ENCODE peak calls at places on chromosomes 11 and 22, in five cellular contexts. One of them, this sample, is unnamed.

GRCh38 chr11:117934526-117935307 is 5.5 kb upstream of the TMPRSS13 start:
- DNase-seq in transverse colon: no peak
- DNase-seq in stomach: peak; percentile 17
- DNase-seq in adrenal gland: peak; percentile 8
- DNase-seq in right lobe of liver: no peak
- DNase-seq in this sample: no peak

GRCh38 chr11:43404836-43405479 is 46.2 kb downstream of the TTC17 start:
- DNase-seq in adrenal gland: no peak
- DNase-seq in stomach: no peak
- DNase-seq in right lobe of liver: no peak
- DNase-seq in transverse colon: no peak
- DNase-seq in this sample: no peak

GRCh38 chr11:77141034-77141433 is 13.0 kb downstream of the MYO7A start:
- DNase-seq in stomach: no peak
- DNase-seq in adrenal gland: no peak
- DNase-seq in right lobe of liver: no peak
- DNase-seq in transverse colon: no peak
- DNase-seq in this sample: no peak

GRCh38 chr22:36009085-36009484 is 19.5 kb downstream of the RBFOX2 start:
- DNase-seq in transverse colon: no peak
- DNase-seq in stomach: no peak
- DNase-seq in adrenal gland: no peak
- DNase-seq in right lobe of liver: no peak
- DNase-seq in this sample: no peak

GRCh38 chr11:1654388-1655167 is 25.0 kb downstream of the KRTAP5-5 start:
- DNase-seq in transverse colon: no peak
- DNase-seq in right lobe of liver: peak; percentile 83
- DNase-seq in adrenal gland: no peak
- DNase-seq in stomach: no peak
- DNase-seq in this sample: no peak

GRCh38 chr22:34973016-34973415 is 92.9 kb upstream of the ISX start:
- DNase-seq in stomach: no peak
- DNase-seq in adrenal gland: no peak
- DNase-seq in right lobe of liver: no peak
- DNase-seq in transverse colon: no peak
- DNase-seq in this sample: no peak

GRCh38 chr11:45859661-45860140 is 12.4 kb downstream of the CRY2 start:
- DNase-seq in transverse colon: peak; percentile 94
- DNase-seq in adrenal gland: peak; percentile 97
- DNase-seq in stomach: peak; percentile 95
- DNase-seq in right lobe of liver: peak; percentile 96
- DNase-seq in this sample: peak; percentile 93

GRCh38 chr11:120774591-120775386 is 249.1 kb upstream of the TBCEL start:
- DNase-seq in right lobe of liver: no peak
- DNase-seq in adrenal gland: no peak
- DNase-seq in transverse colon: no peak
- DNase-seq in stomach: no peak
- DNase-seq in this sample: no peak

GRCh38 chr11:67438121-67438902 is 830 bp upstream of the PTPRCAP start:
- DNase-seq in stomach: peak; percentile 54
- DNase-seq in transverse colon: peak; percentile 76
- DNase-seq in adrenal gland: no peak
- DNase-seq in right lobe of liver: peak; percentile 61
- DNase-seq in this sample: no peak

GRCh38 chr11:60923326-60923725 is 934 bp upstream of the TMEM132A start:
- DNase-seq in adrenal gland: no peak
- DNase-seq in right lobe of liver: no peak
- DNase-seq in stomach: no peak
- DNase-seq in transverse colon: no peak
- DNase-seq in this sample: no peak

GRCh38 chr11:128251140-128251539 is 336.2 kb downstream of the ETS1 start:
- DNase-seq in adrenal gland: no peak
- DNase-seq in right lobe of liver: no peak
- DNase-seq in stomach: no peak
- DNase-seq in transverse colon: no peak
- DNase-seq in this sample: no peak

GRCh38 chr11:70367071-70367470 is 31.3 kb upstream of the CTTN start:
- DNase-seq in stomach: no peak
- DNase-seq in transverse colon: no peak
- DNase-seq in adrenal gland: no peak
- DNase-seq in right lobe of liver: no peak
- DNase-seq in this sample: no peak

GRCh38 chr11:78698612-78699011 is 123.9 kb upstream of the NARS2 start:
- DNase-seq in stomach: no peak
- DNase-seq in right lobe of liver: no peak
- DNase-seq in transverse colon: no peak
- DNase-seq in adrenal gland: peak; percentile 69
- DNase-seq in this sample: no peak

GRCh38 chr11:44861829-44862545 is 88.7 kb downstream of the TP53I11 start:
- DNase-seq in stomach: peak; percentile 58
- DNase-seq in transverse colon: peak; percentile 68
- DNase-seq in adrenal gland: peak; percentile 86
- DNase-seq in right lobe of liver: no peak
- DNase-seq in this sample: no peak

GRCh38 chr22:22600862-22601261 is 41.8 kb upstream of the PRAME start:
- DNase-seq in right lobe of liver: no peak
- DNase-seq in adrenal gland: no peak
- DNase-seq in stomach: no peak
- DNase-seq in transverse colon: no peak
- DNase-seq in this sample: no peak

GRCh38 chr11:88179141-88179540 is 3.9 kb upstream of the RAB38 start:
- DNase-seq in adrenal gland: no peak
- DNase-seq in transverse colon: no peak
- DNase-seq in stomach: no peak
- DNase-seq in right lobe of liver: no peak
- DNase-seq in this sample: no peak

GRCh38 chr22:25716637-25717036 is 25.4 kb upstream of the MYO18B start:
- DNase-seq in stomach: no peak
- DNase-seq in adrenal gland: no peak
- DNase-seq in right lobe of liver: no peak
- DNase-seq in transverse colon: no peak
- DNase-seq in this sample: no peak

GRCh38 chr22:25712661-25713400 is 29.2 kb upstream of the MYO18B start:
- DNase-seq in transverse colon: no peak
- DNase-seq in right lobe of liver: no peak
- DNase-seq in stomach: no peak
- DNase-seq in adrenal gland: no peak
- DNase-seq in this sample: no peak

GRCh38 chr22:25711491-25711890 is 30.5 kb upstream of the MYO18B start:
- DNase-seq in right lobe of liver: no peak
- DNase-seq in adrenal gland: no peak
- DNase-seq in stomach: no peak
- DNase-seq in transverse colon: no peak
- DNase-seq in this sample: no peak

GRCh38 chr22:25714070-25714469 is 27.9 kb upstream of the MYO18B start:
- DNase-seq in right lobe of liver: no peak
- DNase-seq in stomach: no peak
- DNase-seq in transverse colon: no peak
- DNase-seq in adrenal gland: no peak
- DNase-seq in this sample: no peak

DNA sequence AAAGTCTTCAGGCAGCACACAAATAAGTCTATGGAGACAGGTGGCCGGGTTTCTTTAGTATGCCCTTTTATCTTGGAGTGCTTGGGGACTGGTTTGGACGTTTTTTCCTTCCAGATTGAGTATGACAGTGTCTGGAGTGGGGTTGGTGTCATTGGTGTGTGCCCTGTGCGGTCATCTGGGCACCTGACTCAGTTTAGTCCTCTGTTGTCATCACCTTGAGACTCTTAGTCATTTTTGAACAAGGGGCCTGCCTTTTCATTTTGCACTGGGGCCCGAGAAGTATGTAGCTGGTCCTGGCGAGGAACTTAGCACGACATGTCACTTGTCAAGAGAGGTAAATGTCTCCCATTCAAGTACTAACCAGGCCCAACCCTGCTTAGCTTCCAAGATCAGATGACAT is 27.2 kb upstream of the MYO18B start:
- DNase-seq in right lobe of liver: no peak
- DNase-seq in transverse colon: no peak
- DNase-seq in stomach: no peak
- DNase-seq in adrenal gland: no peak
- DNase-seq in this sample: no peak
- TF ChIP-seq POLR2A in right lobe of liver: no peak
- TF ChIP-seq POLR2A in transverse colon: no peak
- TF ChIP-seq POLR2A in stomach: no peak
- TF ChIP-seq POLR2A in adrenal gland: no peak
- TF ChIP-seq POLR2A in this sample: no peak

DNA sequence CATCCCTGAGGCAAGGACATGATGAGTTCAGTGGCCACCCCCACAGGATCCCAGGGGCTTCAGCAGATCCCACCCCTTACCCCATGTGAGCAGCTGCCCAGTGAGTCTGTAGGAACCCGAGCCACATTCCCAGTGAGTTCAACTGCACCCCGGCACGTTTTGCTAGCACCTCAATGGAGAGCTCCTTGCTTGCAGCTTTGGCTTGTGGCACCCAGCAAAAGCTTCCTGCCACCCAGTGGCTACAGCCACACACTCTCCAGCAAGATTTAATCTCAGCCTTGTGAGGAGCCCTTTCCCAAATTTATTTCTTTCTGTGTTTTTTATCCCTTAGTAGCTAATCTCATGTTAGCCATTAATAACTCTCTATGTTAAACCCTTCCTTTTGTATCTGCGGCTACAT is 4.0 kb downstream of the SAA1 start:
- DNase-seq in stomach: no peak
- DNase-seq in transverse colon: no peak
- DNase-seq in right lobe of liver: no peak
- DNase-seq in adrenal gland: no peak
- DNase-seq in this sample: no peak
- TF ChIP-seq CTCF in stomach: no peak
- TF ChIP-seq CTCF in transverse colon: no peak
- TF ChIP-seq CTCF in right lobe of liver: peak; percentile 32
- TF ChIP-seq CTCF in adrenal gland: no peak
- TF ChIP-seq CTCF in this sample: no peak

GRCh38 chr11:62794201-62794775 is 2.5 kb upstream of the TMEM223 start:
- DNase-seq in adrenal gland: no peak
- DNase-seq in transverse colon: no peak
- DNase-seq in stomach: no peak
- DNase-seq in right lobe of liver: no peak
- DNase-seq in this sample: no peak
- H3K27me3 ChIP-seq in adrenal gland: no peaks in the 10 kb centered on the region
- H3K27me3 ChIP-seq in transverse colon: no peaks in the 10 kb centered on the region
- H3K27me3 ChIP-seq in stomach: no peaks in the 10 kb centered on the region
- H3K27me3 ChIP-seq in right lobe of liver: no peaks in the 10 kb centered on the region
- H3K27me3 ChIP-seq in this sample: no peaks in the 10 kb centered on the region

DNA sequence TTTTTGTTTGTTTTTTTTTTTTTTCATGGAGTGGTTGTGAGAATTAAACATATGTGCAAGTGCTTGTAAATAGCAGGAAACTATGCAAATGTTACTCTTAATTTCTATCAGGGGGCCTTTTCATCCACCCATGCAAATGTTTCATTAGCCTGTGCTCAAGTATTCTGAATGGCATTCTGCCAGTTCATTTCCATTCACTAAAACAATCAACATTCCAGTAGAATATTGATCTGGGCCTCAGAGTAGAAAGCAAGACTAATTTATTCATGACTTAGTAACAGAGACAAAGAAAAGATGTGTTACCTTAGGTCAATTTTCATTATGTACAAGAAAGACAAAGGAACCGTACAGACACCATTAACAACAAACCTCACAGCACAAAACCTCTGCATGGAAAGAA is 971.4 kb downstream of the DLG2 start:
- DNase-seq in right lobe of liver: no peak
- DNase-seq in stomach: no peak
- DNase-seq in transverse colon: no peak
- DNase-seq in adrenal gland: no peak
- DNase-seq in this sample: no peak
- TF ChIP-seq POLR2A in right lobe of liver: no peak
- TF ChIP-seq POLR2A in stomach: no peak
- TF ChIP-seq POLR2A in transverse colon: no peak
- TF ChIP-seq POLR2A in adrenal gland: no peak
- TF ChIP-seq POLR2A in this sample: no peak

GRCh38 chr22:37563153-37564081 is 3.1 kb downstream of the CDC42EP1 start:
- DNase-seq in adrenal gland: peak; percentile 94
- DNase-seq in stomach: peak; percentile 82
- DNase-seq in right lobe of liver: peak; percentile 72
- DNase-seq in transverse colon: peak; percentile 77
- DNase-seq in this sample: peak; percentile 63

GRCh38 chr22:37566329-37566837 is 6.1 kb downstream of the CDC42EP1 start:
- DNase-seq in right lobe of liver: no peak
- DNase-seq in adrenal gland: no peak
- DNase-seq in transverse colon: peak; percentile 44
- DNase-seq in stomach: no peak
- DNase-seq in this sample: no peak

GRCh38 chr22:37565830-37566229 is 5.5 kb downstream of the CDC42EP1 start:
- DNase-seq in right lobe of liver: no peak
- DNase-seq in transverse colon: no peak
- DNase-seq in stomach: no peak
- DNase-seq in adrenal gland: no peak
- DNase-seq in this sample: no peak

GRCh38 chr22:37562049-37562784 is 1.9 kb downstream of the CDC42EP1 start:
- DNase-seq in stomach: no peak
- DNase-seq in adrenal gland: no peak
- DNase-seq in right lobe of liver: no peak
- DNase-seq in transverse colon: no peak
- DNase-seq in this sample: no peak

GRCh38 chr22:37564111-37564711 is 3.9 kb downstream of the CDC42EP1 start:
- DNase-seq in transverse colon: no peak
- DNase-seq in adrenal gland: no peak
- DNase-seq in right lobe of liver: no peak
- DNase-seq in stomach: no peak
- DNase-seq in this sample: no peak
- TF ChIP-seq CTCF in transverse colon: no peak
- TF ChIP-seq CTCF in adrenal gland: no peak
- TF ChIP-seq CTCF in right lobe of liver: no peak
- TF ChIP-seq CTCF in stomach: no peak
- TF ChIP-seq CTCF in this sample: no peak